ENCODE peak calls at places on chromosomes 7 and 10, in eight cellular contexts. M is stimulated activated naive CD8-positive, alpha-beta T cell treated with anti-CD3 and anti-CD28 coated beads, Interleukin-15, amount 100 ng/mL, for 72 hours; S is GM12891; W is GM04503; R is WTC11; F is NCI-H1092 treated with DMSO at 0.1 percent for 48 hours; U is stimulated activated CD8-positive, alpha-beta memory T cell treated with anti-CD3 and anti-CD28 coated beads, Interleukin-15, amount 100 ng/mL, for 24 hours; T is chondrocyte. P is an unnamed sample.

GRCh38 chr7:27689045-27689877 is 26.6 kb upstream of the HIBADH start:
- DNase-seq in W (no peak), F (peak), R (peak), U (no peak), M (no peak), S (peak), T (no peak), P (peak)

GRCh38 chr7:24865994-24866615 is 108.8 kb upstream of the GSDME start:
- DNase-seq in U (no peak), R (no peak), W (no peak), T (no peak), F (no peak), S (no peak), M (peak), P (no peak)

GRCh38 chr10:86603256-86603655 is 51.1 kb upstream of the OPN4 start:
- DNase-seq in U (no peak), S (no peak), W (no peak), M (no peak), F (no peak), T (no peak), R (no peak), P (no peak)

GRCh38 chr7:151851160-151851751 is 25.7 kb downstream of the PRKAG2 start:
- DNase-seq in F (no peak), M (no peak), W (no peak), S (no peak), U (no peak), T (peak), R (peak), P (peak)

GRCh38 chr7:116809636-116810266 is 52.6 kb upstream of the CAPZA2 start:
- DNase-seq in T (no peak), F (peak), U (no peak), W (peak), M (no peak), R (no peak), S (no peak), P (peak)

GRCh38 chr10:124745678-124746077 is 1.5 kb upstream of the FAM53B start:
- DNase-seq in S (no peak), R (no peak), W (no peak), T (no peak), F (no peak), U (no peak), M (no peak), P (peak)

GRCh38 chr7:148657929-148658328 is 40.8 kb upstream of the CUL1 start:
- DNase-seq in S (no peak), R (no peak), U (no peak), M (no peak), F (no peak), T (no peak), W (no peak), P (no peak)

GRCh38 chr10:15719062-15719898 is 442 bp downstream of the ITGA8 start:
- DNase-seq in M (no peak), U (no peak), R (peak), W (no peak), S (peak), F (no peak), T (no peak), P (peak)

GRCh38 chr10:52599586-52600200 is 172.9 kb downstream of the MBL2 start:
- DNase-seq in R (no peak), S (no peak), U (no peak), W (no peak), F (no peak), M (no peak), T (no peak), P (no peak)

GRCh38 chr10:21315321-21316220 is 209.9 kb downstream of the SKIDA1 start:
- DNase-seq in U (no peak), F (no peak), M (no peak), R (peak), W (peak), S (no peak), T (no peak), P (peak)

GRCh38 chr7:65980478-65981250 is 1.3 kb downstream of the GUSB start:
- DNase-seq in R (no peak), F (no peak), M (peak), U (peak), W (no peak), T (peak), S (peak), P (peak)

GRCh38 chr10:29304259-29305030 is 15.6 kb downstream of the LYZL1 start:
- DNase-seq in W (peak), F (peak), T (no peak), R (peak), S (peak), U (no peak), M (peak), P (peak)

GRCh38 chr10:78492424-78492823 is 458.8 kb downstream of the RPS24 start:
- DNase-seq in T (no peak), F (no peak), M (no peak), U (no peak), S (no peak), R (no peak), W (no peak), P (peak)

GRCh38 chr10:56928717-56929116 is 567.7 kb upstream of the ZWINT start:
- DNase-seq in T (no peak), U (no peak), S (no peak), W (no peak), F (no peak), R (no peak), M (no peak), P (no peak)

GRCh38 chr7:27156508-27156898 is at the start of gene HOXA7:
- DNase-seq in F (no peak), T (no peak), U (no peak), M (no peak), R (peak), S (no peak), W (no peak), P (peak)

GRCh38 chr10:89665302-89665701 is 20.3 kb upstream of the PANK1 start:
- DNase-seq in R (no peak), S (no peak), F (no peak), M (no peak), W (no peak), T (no peak), U (no peak), P (no peak)

P was measured in GM23248.